ENCODE peak calls at places on chromosomes 13 and 19, in ten cellular contexts. X, E, Q, Y, M, R, K, F, T and J are unnamed samples.

GRCh38 chr13:108033800-108034707 is 181.3 kb downstream of the LIG4 start:
- DNase-seq in E (no peak), T (peak; percentile 18), M (no peak), X (peak; percentile 47), Q (peak; percentile 4), R (no peak), F (no peak), Y (no peak), K (no peak), J (no peak)

GRCh38 chr13:113324336-113324882 is 27.4 kb downstream of the LAMP1 start:
- DNase-seq in F (no peak), K (no peak), R (no peak), Q (no peak), Y (no peak), T (no peak), E (no peak), X (no peak), M (no peak), J (no peak)

GRCh38 chr19:35211545-35212230 is 16.9 kb downstream of the FAM187B start:
- DNase-seq in Y (no peak), M (peak; percentile 48), F (no peak), R (no peak), E (no peak), X (no peak), K (no peak), Q (no peak), T (peak; percentile 13), J (no peak)

GRCh38 chr13:85497652-85498051 is 301.6 kb downstream of the SLITRK6 start:
- DNase-seq in F (no peak), X (peak; percentile 89), K (peak; percentile 67), R (peak; percentile 52), T (no peak), Y (no peak), M (no peak), E (peak; percentile 8), Q (peak; percentile 98), J (no peak)

GRCh38 chr13:114166381-114167131 is 12.5 kb upstream of the CFAP97D2 start:
- DNase-seq in F (no peak), K (no peak), M (no peak), T (no peak), Y (no peak), R (no peak), E (peak; percentile 24), X (no peak), Q (no peak), J (no peak)

GRCh38 chr13:76720827-76721226 is 165.4 kb downstream of the KCTD12 start:
- DNase-seq in Y (no peak), X (no peak), E (no peak), R (no peak), F (no peak), T (no peak), M (no peak), Q (no peak), K (no peak), J (no peak)

GRCh38 chr19:17610384-17610783 is 54.9 kb downstream of the COLGALT1 start:
- DNase-seq in Y (no peak), Q (peak; percentile 13), K (no peak), T (peak; percentile 37), E (peak; percentile 44), R (no peak), X (no peak), M (peak; percentile 14), F (no peak), J (no peak)

GRCh38 chr13:27728271-27728670 is 64.0 kb upstream of the GSX1 start:
- DNase-seq in Q (no peak), E (no peak), M (no peak), R (no peak), X (peak; percentile 5), T (no peak), Y (no peak), F (peak; percentile 55), K (no peak), J (no peak)

GRCh38 chr13:49821216-49821820 is 28.8 kb upstream of the KPNA3 start:
- DNase-seq in Q (no peak), M (no peak), X (no peak), E (peak; percentile 32), K (peak; percentile 4), Y (no peak), F (no peak), T (no peak), R (no peak), J (no peak)

GRCh38 chr13:99956473-99957349 is 14.9 kb downstream of the ZIC5 start:
- DNase-seq in M (no peak), T (peak; percentile 81), Y (no peak), E (peak; percentile 28), F (peak; percentile 77), X (no peak), R (no peak), K (no peak), Q (no peak), J (no peak)
- TF ChIP-seq EZH2 in M (peak; percentile 90), T (no peak), Y (peak; percentile 94), E (peak; percentile 95), F (no peak), X (peak; percentile 79), R (peak; percentile 94), K (no peak), Q (peak; percentile 6), J (no peak)

GRCh38 chr19:13060233-13060963 is 42.3 kb downstream of the LYL1 start:
- DNase-seq in Y (no peak), M (no peak), T (peak; percentile 90), X (no peak), R (no peak), E (peak; percentile 74), F (peak; percentile 63), Q (peak; percentile 24), K (no peak), J (no peak)
- TF ChIP-seq EZH2 in Y (no peak), M (no peak), T (no peak), X (no peak), R (no peak), E (no peak), F (no peak), Q (no peak), K (no peak), J (no peak)

GRCh38 chr13:111626371-111627305 is 306.2 kb downstream of the TEX29 start:
- DNase-seq in Y (no peak), R (no peak), Q (no peak), F (no peak), T (no peak), K (no peak), X (no peak), E (no peak), M (no peak), J (no peak)

GRCh38 chr13:111629016-111629415 is 308.6 kb downstream of the TEX29 start:
- DNase-seq in E (no peak), X (no peak), F (no peak), K (no peak), Y (no peak), T (no peak), R (no peak), M (no peak), Q (no peak), J (no peak)

GRCh38 chr13:111625526-111626315 is 305.3 kb downstream of the TEX29 start:
- DNase-seq in X (no peak), K (no peak), R (no peak), F (no peak), M (no peak), Y (no peak), Q (no peak), E (no peak), T (no peak), J (no peak)

GRCh38 chr13:111629457-111629856 is 309.0 kb downstream of the TEX29 start:
- DNase-seq in T (no peak), R (no peak), E (no peak), Y (no peak), Q (no peak), X (no peak), K (no peak), F (no peak), M (no peak), J (no peak)

GRCh38 chr13:111627596-111627995 is 307.2 kb downstream of the TEX29 start:
- DNase-seq in M (no peak), F (no peak), K (no peak), X (no peak), T (no peak), Y (no peak), R (no peak), E (no peak), Q (no peak), J (no peak)
- TF ChIP-seq EZH2 in M (no peak), F (no peak), K (no peak), X (no peak), T (no peak), Y (no peak), R (no peak), E (no peak), Q (no peak), J (no peak)

DNA sequence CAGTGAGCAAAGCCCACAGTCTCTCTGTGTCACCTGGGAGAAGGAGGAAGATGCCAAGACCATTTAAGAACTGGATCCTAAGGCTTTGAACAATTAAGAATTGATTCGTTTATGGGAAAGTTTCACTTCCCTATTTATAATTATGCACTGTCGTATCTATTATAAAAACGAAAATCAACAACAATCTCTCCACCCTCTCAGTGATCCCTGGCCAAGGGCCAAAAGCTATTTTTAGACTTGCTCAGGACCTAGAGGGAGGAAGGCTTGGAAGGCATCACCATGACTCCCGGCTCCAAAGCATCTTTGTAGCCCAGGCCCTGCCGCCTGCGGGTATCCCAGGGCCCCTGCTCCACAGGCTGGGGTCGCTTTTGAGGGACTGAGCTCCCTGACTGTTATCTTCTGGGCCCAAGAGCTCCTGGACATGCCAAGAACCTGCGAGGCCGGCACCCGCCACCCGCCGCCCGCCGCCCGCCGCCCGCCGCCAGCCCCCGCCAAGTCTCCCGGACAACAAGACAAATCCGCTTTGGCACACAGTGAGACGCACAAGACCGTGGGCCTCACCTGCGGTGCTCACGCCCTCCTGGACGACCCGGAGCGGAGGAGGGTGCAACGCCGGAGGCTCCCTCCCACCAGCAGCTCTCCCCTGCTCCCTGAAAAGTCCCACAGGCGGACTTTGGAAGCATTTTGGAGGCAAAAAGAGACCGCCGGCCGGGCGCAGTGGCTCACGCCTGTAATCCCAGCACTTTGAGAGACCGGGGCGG is 1.2 kb downstream of the RHPN2 start:
- DNase-seq in M (no peak), K (no peak), T (no peak), Q (peak; percentile 33), Y (peak; percentile 60), X (peak; percentile 43), E (no peak), F (peak; percentile 52), R (no peak), J (no peak)
- TF ChIP-seq EZH2 in M (peak; percentile 95), K (no peak), T (no peak), Q (peak; percentile 72), Y (no peak), X (no peak), E (no peak), F (no peak), R (no peak), J (no peak)

GRCh38 chr13:111361046-111361872 is 40.8 kb downstream of the TEX29 start:
- DNase-seq in Y (no peak), Q (no peak), M (no peak), K (no peak), R (no peak), T (no peak), F (no peak), X (no peak), E (no peak), J (no peak)
- TF ChIP-seq EZH2 in Y (no peak), Q (no peak), M (no peak), K (no peak), R (no peak), T (no peak), F (no peak), X (no peak), E (no peak), J (no peak)